ENCODE peak calls at places on chromosomes 11 and 22, in six cellular contexts. F is heart right ventricle, U is stomach, W is T1000, P is C1 segment of cervical spinal cord, T is BE2C. N is an unnamed sample.

GRCh38 chr22:44172370-44173108 is 8.2 kb upstream of the PARVG start:
- DNase-seq in F (peak; percentile 32), U (peak; percentile 52), W (no peak), P (no peak), T (no peak), N (peak; percentile 70)

GRCh38 chr11:76010051-76010450 is 195.0 kb downstream of the UVRAG start:
- DNase-seq in F (no peak), U (no peak), W (no peak), P (no peak), T (no peak), N (no peak)

GRCh38 chr22:38923463-38924196 is 33.8 kb upstream of the APOBEC3A start:
- DNase-seq in F (peak; percentile 83), U (peak; percentile 80), W (peak; percentile 71), P (peak; percentile 25), T (peak; percentile 91), N (peak; percentile 89)

GRCh38 chr11:117928818-117929567 is at the start of gene TMPRSS13:
- DNase-seq in F (no peak), U (no peak), W (no peak), P (no peak), T (no peak), N (no peak)

GRCh38 chr11:77207019-77207485 is 79.0 kb downstream of the MYO7A start:
- DNase-seq in F (no peak), U (no peak), W (no peak), P (no peak), T (no peak), N (no peak)

GRCh38 chr22:21718492-21718891 is 17.1 kb downstream of the YPEL1 start:
- DNase-seq in F (no peak), U (no peak), W (no peak), P (no peak), T (no peak), N (no peak)

GRCh38 chr11:11396290-11397042 is 43.4 kb upstream of the CSNK2A3 start:
- DNase-seq in F (no peak), U (no peak), W (peak; percentile 56), P (no peak), T (no peak), N (no peak)

GRCh38 chr11:62030071-62030684 is 62.7 kb upstream of the FTH1 start:
- DNase-seq in F (no peak), U (no peak), W (no peak), P (no peak), T (no peak), N (no peak)

GRCh38 chr11:35281169-35281591 is 138.2 kb downstream of the SLC1A2 start:
- DNase-seq in F (peak; percentile 23), U (no peak), W (no peak), P (no peak), T (no peak), N (no peak)

GRCh38 chr11:116062129-116062525 is 557.9 kb upstream of the CADM1 start:
- DNase-seq in F (no peak), U (no peak), W (no peak), P (no peak), T (no peak), N (no peak)

GRCh38 chr22:26606611-26607010 is 11.2 kb downstream of the CRYBB1 start:
- DNase-seq in F (no peak), U (no peak), W (no peak), P (no peak), T (no peak), N (no peak)

N was measured in dorsolateral prefrontal cortex.